ENCODE peak calls at places on chromosomes 4 and X, in six cellular contexts. H, I, N, L, J and A are unnamed samples.

GRCh38 chr4:63226236-63226635 is 1183.0 kb downstream of the TECRL start:
- DNase-seq in H (no peak), I (no peak), N (no peak), L (no peak), J (no peak), A (no peak)

GRCh38 chrX:42140320-42140719 is 217.0 kb upstream of the CASK start:
- DNase-seq in H (no peak), I (no peak), N (no peak), L (no peak), J (no peak), A (no peak)

GRCh38 chr4:69196209-69196965 is 18.2 kb downstream of the UGT2B11 start:
- DNase-seq in H (no peak), I (no peak), N (no peak), L (no peak), J (no peak), A (no peak)

GRCh38 chr4:3673716-3674478 is 92.3 kb upstream of the ADRA2C start:
- DNase-seq in H (no peak), I (no peak), N (no peak), L (peak; percentile 21), J (no peak), A (no peak)

GRCh38 chr4:3683077-3683743 is 83.0 kb upstream of the ADRA2C start:
- DNase-seq in H (no peak), I (no peak), N (no peak), L (peak; percentile 40), J (no peak), A (no peak)

GRCh38 chr4:93186846-93187245 is 641.7 kb upstream of the ATOH1 start:
- DNase-seq in H (no peak), I (no peak), N (no peak), L (no peak), J (no peak), A (no peak)

GRCh38 chrX:40065291-40066046 is 32.3 kb downstream of the BCOR start:
- DNase-seq in H (no peak), I (no peak), N (no peak), L (peak; percentile 51), J (no peak), A (no peak)

GRCh38 chrX:122218666-122219065 is 965.4 kb upstream of the GRIA3 start:
- DNase-seq in H (no peak), I (no peak), N (no peak), L (no peak), J (no peak), A (no peak)

GRCh38 chrX:39477438-39478120 is 620.2 kb downstream of the BCOR start:
- DNase-seq in H (peak; percentile 64), I (peak; percentile 53), N (no peak), L (peak; percentile 68), J (peak; percentile 77), A (peak; percentile 5)

GRCh38 chr4:137514401-137515116 is 17.7 kb downstream of the PCDH18 start:
- DNase-seq in H (no peak), I (no peak), N (no peak), L (no peak), J (no peak), A (no peak)

GRCh38 chrX:6898371-6898770 is 249.1 kb upstream of the STS start:
- DNase-seq in H (no peak), I (peak; percentile 24), N (no peak), L (no peak), J (no peak), A (no peak)

GRCh38 chrX:97416461-97416860 is 532.8 kb downstream of the RPA4 start:
- DNase-seq in H (peak; percentile 2), I (no peak), N (no peak), L (no peak), J (no peak), A (no peak)

GRCh38 chrX:7515681-7516413 is 327.1 kb upstream of the VCX start:
- DNase-seq in H (no peak), I (no peak), N (peak; percentile 67), L (no peak), J (no peak), A (no peak)

GRCh38 chr4:168221298-168221697 is 97.3 kb downstream of the DDX60 start:
- DNase-seq in H (no peak), I (no peak), N (peak; percentile 87), L (no peak), J (no peak), A (peak; percentile 72)

GRCh38 chr4:98612318-98613250 is 45.8 kb downstream of the TSPAN5 start:
- DNase-seq in H (no peak), I (no peak), N (no peak), L (no peak), J (no peak), A (no peak)

GRCh38 chr4:40238700-40239548 is 42.1 kb downstream of the RHOH start:
- DNase-seq in H (peak; percentile 51), I (no peak), N (no peak), L (no peak), J (no peak), A (no peak)

GRCh38 chr4:147423229-147423628 is 57.7 kb upstream of the EDNRA start:
- DNase-seq in H (no peak), I (no peak), N (no peak), L (no peak), J (no peak), A (no peak)

GRCh38 chrX:44299177-44299576 is 44.3 kb downstream of the EFHC2 start:
- DNase-seq in H (no peak), I (no peak), N (no peak), L (no peak), J (no peak), A (no peak)

GRCh38 chr4:74042681-74043080 is 4.2 kb upstream of the CXCL3 start:
- DNase-seq in H (no peak), I (no peak), N (no peak), L (no peak), J (no peak), A (no peak)

GRCh38 chrX:2801223-2801622 is 27.5 kb upstream of the GYG2 start:
- DNase-seq in H (no peak), I (no peak), N (no peak), L (no peak), J (no peak), A (no peak)

GRCh38 chr4:86508436-86508835 is 85.7 kb upstream of the PTPN13 start:
- DNase-seq in H (no peak), I (no peak), N (peak; percentile 56), L (no peak), J (no peak), A (peak; percentile 66)

GRCh38 chrX:590666-591065 is 39.9 kb upstream of the SHOX start:
- DNase-seq in H (no peak), I (no peak), N (no peak), L (no peak), J (no peak), A (no peak)

GRCh38 chrX:70219938-70220764 is 14.3 kb upstream of the AWAT1 start:
- DNase-seq in H (no peak), I (no peak), N (peak; percentile 79), L (no peak), J (no peak), A (peak; percentile 77)

GRCh38 chrX:8139713-8140112 is 31.4 kb downstream of the VCX2 start:
- DNase-seq in H (peak; percentile 9), I (no peak), N (peak; percentile 55), L (no peak), J (no peak), A (peak; percentile 36)

GRCh38 chr4:34108456-34108855 is 2135.9 kb downstream of the ARAP2 start:
- DNase-seq in H (peak; percentile 8), I (no peak), N (peak; percentile 88), L (no peak), J (no peak), A (peak; percentile 78)

GRCh38 chr4:15605537-15605936 is 49.6 kb downstream of the FBXL5 start:
- DNase-seq in H (no peak), I (no peak), N (no peak), L (no peak), J (no peak), A (no peak)

GRCh38 chr4:48341776-48342558 is 638 bp downstream of the SLAIN2 start:
- DNase-seq in H (peak; percentile 81), I (peak; percentile 81), N (no peak), L (peak; percentile 79), J (peak; percentile 63), A (peak; percentile 36)
- TF ChIP-seq CTCF in H (no peak), I (no peak), N (no peak), L (no peak), J (no peak), A (no peak)

GRCh38 chrX:29478336-29479069 is 736.9 kb upstream of the MAGEB2 start:
- DNase-seq in H (peak; percentile 37), I (peak; percentile 58), N (peak; percentile 45), L (no peak), J (no peak), A (peak; percentile 7)

DNA sequence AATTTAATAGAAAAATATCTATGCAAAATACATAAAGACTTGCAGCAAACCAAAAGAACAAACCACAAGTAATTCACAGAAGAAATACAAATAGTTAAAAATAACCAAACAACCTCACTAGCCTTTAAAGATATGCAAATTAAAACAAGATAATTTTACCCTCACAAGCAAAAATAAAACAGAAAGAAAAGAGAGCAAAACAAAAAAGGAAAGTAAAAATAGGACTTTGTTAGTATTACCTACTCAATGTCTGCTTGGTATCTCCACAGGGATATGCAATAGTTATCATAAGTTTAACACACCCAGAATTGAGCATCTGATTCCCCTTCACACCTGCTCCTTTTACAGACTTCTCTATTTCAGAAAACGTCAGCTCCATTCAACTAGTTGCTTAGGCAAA is 737.5 kb upstream of the MAGEB2 start:
- DNase-seq in H (no peak), I (no peak), N (no peak), L (no peak), J (no peak), A (no peak)
- H3K4me3 ChIP-seq in H (no peak overlapping the region), I (no peak overlapping the region), N (no peak overlapping the region), L (no peak overlapping the region), J (no peak overlapping the region), A (no peak overlapping the region)

GRCh38 chr4:143095447-143095846 is 89.3 kb upstream of the USP38 start:
- DNase-seq in H (no peak), I (no peak), N (no peak), L (no peak), J (no peak), A (no peak)

GRCh38 chr4:143097751-143098150 is 87.0 kb upstream of the USP38 start:
- DNase-seq in H (no peak), I (no peak), N (no peak), L (no peak), J (no peak), A (no peak)

GRCh38 chr4:143099693-143100092 is 85.0 kb upstream of the USP38 start:
- DNase-seq in H (no peak), I (no peak), N (no peak), L (no peak), J (no peak), A (no peak)
- TF ChIP-seq CTCF in H (no peak), I (no peak), N (no peak), L (no peak), J (no peak), A (no peak)

GRCh38 chr4:78720151-78720726 is 55.9 kb upstream of the BMP2K start:
- DNase-seq in H (no peak), I (no peak), N (no peak), L (no peak), J (no peak), A (no peak)

GRCh38 chr4:78722880-78723279 is 53.3 kb upstream of the BMP2K start:
- DNase-seq in H (no peak), I (no peak), N (no peak), L (no peak), J (no peak), A (no peak)

GRCh38 chr4:78721739-78722138 is 54.4 kb upstream of the BMP2K start:
- DNase-seq in H (no peak), I (no peak), N (no peak), L (no peak), J (no peak), A (no peak)

GRCh38 chr4:78722320-78722719 is 53.8 kb upstream of the BMP2K start:
- DNase-seq in H (no peak), I (no peak), N (no peak), L (no peak), J (no peak), A (no peak)

GRCh38 chr4:78720994-78721677 is 55.0 kb upstream of the BMP2K start:
- DNase-seq in H (no peak), I (no peak), N (no peak), L (no peak), J (peak; percentile 21), A (no peak)
- H3K4me3 ChIP-seq in H (no peak overlapping the region), I (no peak overlapping the region), N (no peak overlapping the region), L (no peak overlapping the region), J (no peak overlapping the region), A (no peak overlapping the region)